ENCODE peak calls at places on chromosomes 5 and 9, in eight cellular contexts. G is SK-N-SH; K is gastrocnemius medialis; B is HCT116; H is neural progenitor cell; M is fibroblast of lung; Z is naive thymus-derived CD4-positive, alpha-beta T cell; C is sigmoid colon. E is an unnamed sample.

GRCh38 chr9:108468364-108468763 is 387.4 kb downstream of the ACTL7B start:
- DNase-seq in G (peak; percentile 7), K (no peak), B (peak; percentile 54), H (peak; percentile 48), M (peak; percentile 20), Z (no peak), C (no peak), E (peak; percentile 8)

GRCh38 chr5:142740903-142741302 is 29.3 kb upstream of the ARHGAP26 start:
- DNase-seq in G (no peak), K (peak; percentile 27), B (no peak), H (no peak), M (no peak), Z (no peak), C (no peak), E (no peak)

GRCh38 chr5:61132559-61132958 is 29.7 kb downstream of the SMIM15 start:
- DNase-seq in G (no peak), K (no peak), B (no peak), H (peak; percentile 9), M (peak; percentile 49), Z (no peak), C (no peak), E (no peak)

GRCh38 chr9:38424918-38425317 is 664 bp upstream of the IGFBPL1 start:
- DNase-seq in G (no peak), K (no peak), B (no peak), H (no peak), M (no peak), Z (no peak), C (no peak), E (no peak)

GRCh38 chr5:145237843-145238242 is 597.3 kb downstream of the PRELID2 start:
- DNase-seq in G (peak; percentile 19), K (no peak), B (peak; percentile 69), H (peak; percentile 93), M (peak; percentile 38), Z (no peak), C (no peak), E (no peak)

GRCh38 chr5:125042243-125042887 is 295.9 kb upstream of the ZNF608 start:
- DNase-seq in G (no peak), K (no peak), B (no peak), H (no peak), M (peak; percentile 80), Z (no peak), C (no peak), E (no peak)

GRCh38 chr5:147223951-147224791 is 10.7 kb upstream of the STK32A start:
- DNase-seq in G (peak; percentile 69), K (no peak), B (peak; percentile 36), H (peak; percentile 70), M (peak; percentile 48), Z (no peak), C (peak; percentile 66), E (peak; percentile 40)

GRCh38 chr5:93225748-93226147 is 355.3 kb downstream of the NR2F1-AS1 start:
- DNase-seq in G (no peak), K (no peak), B (no peak), H (no peak), M (no peak), Z (no peak), C (no peak), E (no peak)

GRCh38 chr5:178074266-178074952 is 38.9 kb upstream of the N4BP3 start:
- DNase-seq in G (no peak), K (no peak), B (no peak), H (peak; percentile 30), M (peak; percentile 50), Z (no peak), C (no peak), E (no peak)

GRCh38 chr9:79129865-79130480 is 441.8 kb upstream of the TLE4 start:
- DNase-seq in G (peak; percentile 42), K (peak; percentile 7), B (peak; percentile 7), H (peak; percentile 54), M (peak; percentile 46), Z (no peak), C (no peak), E (peak; percentile 35)

GRCh38 chr5:110561510-110561909 is 165.0 kb downstream of the TMEM232 start:
- DNase-seq in G (no peak), K (no peak), B (no peak), H (no peak), M (peak; percentile 6), Z (no peak), C (no peak), E (no peak)

GRCh38 chr5:175516933-175517823 is 38.8 kb downstream of the SFXN1 start:
- DNase-seq in G (no peak), K (no peak), B (no peak), H (no peak), M (peak; percentile 18), Z (no peak), C (no peak), E (no peak)

GRCh38 chr5:150309101-150309897 is 6.6 kb upstream of the ARSI start:
- DNase-seq in G (peak; percentile 69), K (no peak), B (no peak), H (peak; percentile 71), M (no peak), Z (no peak), C (no peak), E (no peak)

GRCh38 chr9:86287013-86287412 is 4.7 kb upstream of the ISCA1 start:
- DNase-seq in G (peak; percentile 24), K (no peak), B (no peak), H (peak; percentile 82), M (peak; percentile 56), Z (no peak), C (no peak), E (no peak)

GRCh38 chr9:117134826-117135411 is 279.9 kb downstream of the ASTN2 start:
- DNase-seq in G (no peak), K (no peak), B (no peak), H (no peak), M (no peak), Z (no peak), C (no peak), E (no peak)

GRCh38 chr5:50593681-50594080 is 72.8 kb upstream of the PARP8 start:
- DNase-seq in G (no peak), K (no peak), B (no peak), H (no peak), M (no peak), Z (peak; percentile 32), C (no peak), E (no peak)

GRCh38 chr5:80225189-80225588 is 30.7 kb downstream of the SERINC5 start:
- DNase-seq in G (no peak), K (no peak), B (no peak), H (no peak), M (no peak), Z (no peak), C (no peak), E (no peak)

GRCh38 chr5:95768731-95769130 is 37.6 kb downstream of the RHOBTB3 start:
- DNase-seq in G (no peak), K (no peak), B (no peak), H (no peak), M (no peak), Z (no peak), C (no peak), E (no peak)

GRCh38 chr9:34520505-34521385 is 2.0 kb downstream of the ENHO start:
- DNase-seq in G (no peak), K (no peak), B (no peak), H (no peak), M (no peak), Z (no peak), C (peak; percentile 41), E (no peak)
- H3K4me1 ChIP-seq in G (no peaks in the 10 kb centered on the region), K (peaks cover 6% of the 10 kb centered on the region), B (peaks cover 8% of the 10 kb centered on the region), H (peaks cover 13% of the 10 kb centered on the region), M (no peaks in the 10 kb centered on the region), Z (peaks cover 10% of the 10 kb centered on the region), C (peaks cover 12% of the 10 kb centered on the region), E (peaks cover 9% of the 10 kb centered on the region)

GRCh38 chr5:87229780-87230179 is 37.9 kb upstream of the RASA1 start:
- DNase-seq in G (no peak), K (no peak), B (no peak), H (no peak), M (peak; percentile 52), Z (no peak), C (no peak), E (no peak)
- H3K27me3 ChIP-seq in G (no peaks in the 10 kb centered on the region), K (no peaks in the 10 kb centered on the region), B (no peaks in the 10 kb centered on the region), H (no peaks in the 10 kb centered on the region), M (no peaks in the 10 kb centered on the region), Z (no peaks in the 10 kb centered on the region), C (no peaks in the 10 kb centered on the region), E (no peaks in the 10 kb centered on the region)

GRCh38 chr9:22170162-22170932 is 161.2 kb upstream of the CDKN2B start:
- DNase-seq in G (no peak), K (no peak), B (no peak), H (no peak), M (peak; percentile 74), Z (no peak), C (no peak), E (no peak)

GRCh38 chr9:22171691-22172090 is 162.6 kb upstream of the CDKN2B start:
- DNase-seq in G (no peak), K (no peak), B (no peak), H (no peak), M (no peak), Z (no peak), C (no peak), E (no peak)

GRCh38 chr9:22169732-22170131 is 160.6 kb upstream of the CDKN2B start:
- DNase-seq in G (no peak), K (no peak), B (no peak), H (no peak), M (no peak), Z (no peak), C (no peak), E (no peak)

GRCh38 chr9:22170990-22171663 is 162.0 kb upstream of the CDKN2B start:
- DNase-seq in G (no peak), K (no peak), B (no peak), H (no peak), M (no peak), Z (no peak), C (no peak), E (no peak)

GRCh38 chr9:22169243-22169642 is 160.1 kb upstream of the CDKN2B start:
- DNase-seq in G (no peak), K (no peak), B (no peak), H (no peak), M (peak; percentile 45), Z (no peak), C (no peak), E (no peak)
- H3K4me1 ChIP-seq in G (peaks cover 4% of the 10 kb centered on the region), K (no peaks in the 10 kb centered on the region), B (no peaks in the 10 kb centered on the region), H (no peaks in the 10 kb centered on the region), M (peaks cover 3% of the 10 kb centered on the region), Z (no peaks in the 10 kb centered on the region), C (no peaks in the 10 kb centered on the region), E (no peaks in the 10 kb centered on the region)

DNA sequence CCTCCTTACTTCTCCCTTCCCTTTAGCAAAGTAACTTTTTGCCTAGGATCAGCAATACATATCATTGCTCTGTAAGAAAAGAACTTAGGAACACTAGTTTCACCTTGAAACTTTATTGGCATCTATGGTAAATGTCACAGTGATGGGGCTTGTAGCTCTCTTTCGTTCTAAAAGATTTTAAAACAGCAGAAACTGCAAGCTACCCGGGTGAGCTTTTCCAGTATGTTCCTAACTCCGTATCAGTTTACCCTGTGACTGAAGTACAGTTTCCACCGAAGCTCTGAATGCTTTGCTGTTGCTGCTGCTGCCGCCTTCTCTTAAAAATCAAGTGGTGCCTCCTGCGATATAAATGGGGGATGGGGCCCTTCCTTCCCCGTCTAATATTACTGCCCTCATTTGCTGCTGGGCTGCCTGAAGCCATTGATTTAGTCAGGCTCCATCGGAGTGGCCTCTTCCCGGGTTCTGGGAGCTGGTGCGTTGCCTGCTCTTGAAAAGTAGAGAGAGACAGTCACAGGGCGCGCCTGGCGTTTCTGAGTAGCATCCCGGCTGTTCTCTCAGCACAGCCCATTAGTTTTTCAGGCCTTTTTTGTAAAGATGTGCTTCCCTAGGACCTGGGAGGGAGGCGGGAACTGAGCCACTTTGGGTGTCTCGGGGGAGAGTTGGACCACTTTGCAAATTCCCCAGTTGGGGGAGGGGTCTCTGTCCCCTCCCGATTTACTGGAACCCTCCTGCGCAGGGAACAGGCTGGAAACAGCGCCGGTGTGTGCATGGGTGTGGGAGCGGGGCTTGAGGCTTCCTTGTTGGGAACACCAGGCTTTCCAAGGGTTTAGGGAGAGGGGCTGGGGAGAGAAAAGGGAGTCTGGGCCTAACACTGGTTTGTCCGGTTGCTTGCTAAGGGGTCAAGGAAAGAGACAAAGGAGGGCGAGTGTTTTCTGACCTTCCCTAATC is 4.5 kb downstream of the PRDM6 start:
- DNase-seq in G (peak; percentile 58), K (no peak), B (no peak), H (peak; percentile 72), M (no peak), Z (no peak), C (peak; percentile 69), E (no peak)
- H3K27me3 ChIP-seq in G (peaks cover 57% of the 10 kb centered on the region), K (peaks cover 95% of the 10 kb centered on the region), B (no peaks in the 10 kb centered on the region), H (peaks cover 100% of the 10 kb centered on the region), M (no peaks in the 10 kb centered on the region), Z (no peaks in the 10 kb centered on the region), C (no peaks in the 10 kb centered on the region), E (peaks cover 98% of the 10 kb centered on the region)

E was measured in heart right ventricle.